ENCODE peak calls at places on chromosomes 5 and 9, in six cellular contexts. X is IMR-90, L is mesenchymal stem cell, S is H9, R is H1, V is trophoblast cell. M is an unnamed sample.

GRCh38 chr9:29332789-29333188 is 1759.5 kb upstream of the C9orf72 start:
- DNase-seq in V (peak; percentile 38), L (peak; percentile 17), S (no peak), X (no peak), R (no peak), M (no peak)

GRCh38 chr9:112078432-112078831 is 96.7 kb downstream of the SUSD1 start:
- DNase-seq in R (no peak), V (no peak), L (no peak), X (no peak), S (no peak), M (no peak)

GRCh38 chr9:31700252-31701045 is 684.0 kb upstream of the ACO1 start:
- DNase-seq in L (no peak), X (no peak), S (no peak), R (no peak), V (no peak), M (no peak)

GRCh38 chr9:83299556-83299955 is 236.6 kb upstream of the RASEF start:
- DNase-seq in S (no peak), V (peak; percentile 97), L (peak; percentile 75), R (no peak), X (no peak), M (no peak)

GRCh38 chr5:10601246-10602030 is 37.6 kb downstream of the ANKRD33B start:
- DNase-seq in L (peak; percentile 44), R (no peak), V (peak; percentile 47), X (peak; percentile 91), S (no peak), M (no peak)

GRCh38 chr5:43643327-43643726 is 40.3 kb downstream of the NNT start:
- DNase-seq in S (no peak), V (no peak), R (no peak), X (peak; percentile 62), L (peak; percentile 35), M (no peak)

GRCh38 chr5:140131967-140132409 is 6.3 kb downstream of the IGIP start:
- DNase-seq in X (peak; percentile 97), S (no peak), L (peak; percentile 64), V (no peak), R (no peak), M (no peak)

GRCh38 chr5:75361310-75361709 is 24.3 kb downstream of the HMGCR start:
- DNase-seq in V (no peak), S (no peak), R (no peak), L (no peak), X (no peak), M (no peak)

GRCh38 chr9:97983524-97984187 is 515 bp downstream of the ANP32B start:
- DNase-seq in S (peak; percentile 37), L (peak; percentile 60), R (peak; percentile 62), X (peak; percentile 9), V (peak; percentile 55), M (no peak)

GRCh38 chr5:15774632-15775031 is 274.7 kb downstream of the FBXL7 start:
- DNase-seq in L (no peak), R (no peak), S (no peak), X (no peak), V (no peak), M (peak; percentile 15)

GRCh38 chr9:103152473-103152872 is 157.3 kb downstream of the CYLC2 start:
- DNase-seq in S (no peak), R (no peak), V (no peak), L (no peak), X (no peak), M (no peak)

GRCh38 chr5:53027913-53028312 is 38.8 kb downstream of the ITGA2 start:
- DNase-seq in R (no peak), S (no peak), V (no peak), L (peak; percentile 56), X (peak; percentile 82), M (no peak)

GRCh38 chr5:149580808-149581191 is 498 bp upstream of the ARHGEF37 start:
- DNase-seq in R (no peak), X (no peak), S (no peak), V (no peak), L (no peak), M (no peak)

GRCh38 chr9:21443849-21444625 is 3.8 kb downstream of the IFNA1 start:
- DNase-seq in S (no peak), R (no peak), V (no peak), L (no peak), X (no peak), M (no peak)

GRCh38 chr5:32711693-32712462 is 757 bp downstream of the NPR3 start:
- DNase-seq in X (peak; percentile 49), V (no peak), L (peak; percentile 43), S (peak; percentile 51), R (peak; percentile 71), M (peak; percentile 32)

GRCh38 chr5:55544341-55544740 is 9.6 kb upstream of the PLPP1 start:
- DNase-seq in R (no peak), S (no peak), V (no peak), L (no peak), X (peak; percentile 14), M (no peak)

GRCh38 chr9:88189371-88189770 is 51.1 kb upstream of the SPATA31C2 start:
- DNase-seq in V (no peak), L (no peak), R (no peak), S (no peak), X (no peak), M (no peak)

GRCh38 chr9:127751269-127752054 is 16.4 kb upstream of the TOR2A start:
- DNase-seq in L (peak; percentile 43), X (no peak), S (peak; percentile 68), V (peak; percentile 53), R (peak; percentile 80), M (no peak)

GRCh38 chr5:58016329-58016728 is 443.6 kb downstream of the PLK2 start:
- DNase-seq in R (no peak), S (no peak), X (peak; percentile 0), V (peak; percentile 93), L (peak; percentile 1), M (no peak)

GRCh38 chr9:79975471-79976316 is 403.9 kb downstream of the TLE4 start:
- DNase-seq in X (no peak), L (no peak), V (no peak), R (no peak), S (peak; percentile 28), M (peak; percentile 29)

GRCh38 chr9:80076105-80076504 is 504.3 kb downstream of the TLE4 start:
- DNase-seq in L (no peak), S (no peak), R (no peak), X (no peak), V (no peak), M (no peak)

GRCh38 chr5:31333475-31333874 is 140.0 kb downstream of the CDH6 start:
- DNase-seq in S (no peak), X (no peak), L (no peak), R (no peak), V (no peak), M (no peak)

GRCh38 chr5:172280937-172281336 is 2.6 kb downstream of the UBTD2 start:
- DNase-seq in X (peak; percentile 77), R (no peak), S (no peak), L (peak; percentile 53), V (no peak), M (no peak)

GRCh38 chr9:556199-556598 is 285.3 kb upstream of the DMRT1 start:
- DNase-seq in V (no peak), L (no peak), S (no peak), R (no peak), X (no peak), M (no peak)

GRCh38 chr5:34484591-34485228 is 171.4 kb upstream of the RAI14 start:
- DNase-seq in V (no peak), S (peak; percentile 35), R (no peak), X (peak; percentile 41), L (no peak), M (no peak)

GRCh38 chr9:89139450-89139849 is 39.2 kb downstream of the SHC3 start:
- DNase-seq in V (peak; percentile 48), S (no peak), R (no peak), X (peak; percentile 65), L (no peak), M (no peak)

DNA sequence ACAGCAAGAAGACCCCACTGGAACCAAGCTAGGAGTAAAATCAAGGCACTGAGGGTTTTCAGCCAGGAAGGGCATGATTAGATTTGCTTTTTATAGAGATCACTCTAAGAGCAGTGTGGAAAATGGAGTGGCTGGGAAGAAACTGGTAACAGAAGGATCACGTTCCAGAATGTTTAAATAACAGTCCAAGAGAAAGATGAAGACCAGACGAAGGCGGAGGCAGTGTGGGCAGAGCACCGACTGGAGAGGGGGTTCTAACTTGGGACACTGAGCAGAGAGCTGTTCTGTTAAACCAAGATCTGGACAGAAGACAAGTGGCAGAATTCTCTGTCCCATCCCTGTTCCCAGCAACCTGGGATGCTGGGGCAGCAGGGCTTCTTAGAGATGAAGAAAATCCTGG is 249.2 kb upstream of the NR4A3 start:
- DNase-seq in R (no peak), V (no peak), X (no peak), L (no peak), S (no peak), M (no peak)
- H3K14ac ChIP-seq in R (no peak overlapping the region), V (no peak overlapping the region), X (no peak overlapping the region), L (no peak overlapping the region), S (no peak overlapping the region), M (no peak overlapping the region)

GRCh38 chr5:133962131-133962530 is 6.3 kb downstream of the C5orf15 start:
- DNase-seq in L (no peak), X (no peak), S (no peak), V (no peak), R (no peak), M (no peak)
- H3K4ac ChIP-seq in L (no peak overlapping the region), X (no peak overlapping the region), S (no peak overlapping the region), V (no peak overlapping the region), R (no peak overlapping the region), M (no peak overlapping the region)

GRCh38 chr5:7094626-7095025 is 301.3 kb upstream of the ADCY2 start:
- DNase-seq in X (no peak), V (peak; percentile 55), S (peak; percentile 44), L (no peak), R (peak; percentile 73), M (peak; percentile 71)

DNA sequence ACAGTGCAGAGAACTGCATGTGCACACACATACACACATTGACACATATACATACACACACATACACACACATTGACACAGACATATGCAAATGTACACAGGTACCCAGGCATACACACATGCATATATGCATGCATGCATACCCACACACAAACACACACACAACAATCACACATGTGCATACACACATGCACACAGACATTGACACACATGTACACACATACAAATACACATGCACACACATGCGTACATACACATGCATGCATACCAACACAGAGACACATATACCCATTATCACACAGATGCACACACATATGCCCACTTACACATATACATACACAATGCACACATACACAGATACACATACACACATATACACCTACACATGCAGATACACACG is 299.6 kb upstream of the ADCY2 start:
- DNase-seq in L (no peak), R (no peak), V (no peak), S (no peak), X (no peak), M (no peak)
- H3K9ac ChIP-seq in L (no peak overlapping the region), R (no peak overlapping the region), V (no peak overlapping the region), S (no peak overlapping the region), X (no peak overlapping the region), M (peak overlapping the region; percentile 82)

GRCh38 chr9:76846307-76846706 is 59.6 kb downstream of the PRUNE2 start:
- DNase-seq in S (no peak), L (no peak), R (no peak), X (peak; percentile 19), V (no peak), M (no peak)

GRCh38 chr9:76856016-76856415 is 49.9 kb downstream of the PRUNE2 start:
- DNase-seq in V (peak; percentile 11), S (no peak), L (no peak), R (no peak), X (no peak), M (no peak)

DNA sequence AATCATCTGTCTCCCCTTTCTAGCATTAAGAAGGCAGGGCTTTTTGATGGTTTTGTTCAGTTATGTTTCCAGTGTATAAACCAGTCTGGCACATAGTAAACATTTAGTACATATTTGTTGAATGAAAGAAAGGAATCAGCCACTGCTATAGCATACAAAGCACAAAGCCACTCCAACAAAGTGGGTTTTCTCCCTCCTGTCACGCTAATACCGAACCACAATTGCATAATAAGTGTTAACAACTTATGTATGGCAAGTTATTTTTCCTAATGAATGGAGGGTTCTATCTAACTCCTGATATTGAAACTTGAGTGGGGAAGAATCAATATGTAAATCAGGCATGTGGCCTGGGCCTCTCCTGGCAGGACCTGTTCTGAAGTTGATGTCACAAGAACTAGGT is 53.9 kb downstream of the PRUNE2 start:
- DNase-seq in S (no peak), V (no peak), R (no peak), X (no peak), L (no peak), M (no peak)
- H3K14ac ChIP-seq in S (no peak overlapping the region), V (no peak overlapping the region), R (no peak overlapping the region), X (no peak overlapping the region), L (no peak overlapping the region), M (no peak overlapping the region)